ENCODE peak calls at places on chromosome 22, in ten cellular contexts. M is GM06990, S is fibroblast of mammary gland, E is activated B cell treated with CpG ODN at 0.5 μM for 24 hours, K is lung, X is HFF-Myc, T is GM13976, D is fibroblast of pulmonary artery, Y is type B pancreatic cell, I is OCI-LY7. G is an unnamed sample.
A peak's percentile ranks its signal among the peaks of the same experiment; 100 is the strongest.

GRCh38 chr22:43090130-43090789 is 1.1 kb upstream of the TTLL1 start:
- DNase-seq in M (peak; percentile 38), X (peak; percentile 89), Y (no peak), T (peak; percentile 83), E (no peak), D (peak; percentile 84), I (peak; percentile 87), S (peak; percentile 93), K (peak; percentile 48), G (peak; percentile 87)

GRCh38 chr22:33247758-33248157 is 189.6 kb upstream of the SYN3 start:
- DNase-seq in K (no peak), Y (no peak), X (no peak), E (no peak), T (peak; percentile 52), M (peak; percentile 48), S (peak; percentile 42), I (no peak), D (peak; percentile 70), G (peak; percentile 57)

GRCh38 chr22:41123151-41123550 is 30.8 kb downstream of the EP300 start:
- DNase-seq in Y (no peak), X (no peak), T (no peak), I (no peak), D (peak; percentile 31), E (no peak), K (no peak), S (no peak), M (no peak), G (no peak)

GRCh38 chr22:40271440-40271839 is 74.9 kb upstream of the ADSL start:
- DNase-seq in X (no peak), S (no peak), K (no peak), D (no peak), T (no peak), Y (no peak), M (no peak), I (no peak), E (no peak), G (no peak)

GRCh38 chr22:47168900-47169800 is 406.7 kb downstream of the TBC1D22A start:
- DNase-seq in Y (peak; percentile 64), D (peak; percentile 17), X (no peak), M (peak; percentile 1), K (no peak), E (no peak), I (no peak), S (peak; percentile 20), T (no peak), G (no peak)

GRCh38 chr22:40348025-40348658 is 1.8 kb downstream of the ADSL start:
- DNase-seq in I (peak; percentile 71), M (no peak), T (peak; percentile 80), D (peak; percentile 75), E (peak; percentile 25), K (no peak), X (no peak), Y (no peak), S (peak; percentile 73), G (peak; percentile 76)

GRCh38 chr22:23756891-23757290 is 2.7 kb upstream of the VPREB3 start:
- DNase-seq in Y (no peak), I (peak; percentile 39), S (no peak), X (no peak), M (no peak), E (no peak), D (no peak), T (no peak), K (no peak), G (no peak)

GRCh38 chr22:35854334-35854733 is 136.7 kb downstream of the APOL5 start:
- DNase-seq in M (no peak), S (no peak), E (no peak), Y (no peak), K (no peak), X (no peak), D (no peak), I (no peak), T (no peak), G (no peak)

GRCh38 chr22:40007826-40008710 is 13.3 kb downstream of the FAM83F start:
- DNase-seq in K (peak; percentile 42), M (no peak), T (no peak), S (no peak), X (no peak), I (no peak), D (no peak), Y (no peak), E (no peak), G (no peak)

GRCh38 chr22:25139062-25139461 is 60.6 kb upstream of the CRYBB3 start:
- DNase-seq in X (no peak), K (no peak), E (no peak), M (no peak), T (no peak), D (peak; percentile 62), Y (no peak), S (no peak), I (no peak), G (no peak)

GRCh38 chr22:30830907-30831306 is 136.2 kb downstream of the OSBP2 start:
- DNase-seq in X (peak; percentile 42), M (no peak), K (no peak), S (peak; percentile 87), T (no peak), E (no peak), Y (no peak), I (no peak), D (peak; percentile 96), G (peak; percentile 2)

DNA sequence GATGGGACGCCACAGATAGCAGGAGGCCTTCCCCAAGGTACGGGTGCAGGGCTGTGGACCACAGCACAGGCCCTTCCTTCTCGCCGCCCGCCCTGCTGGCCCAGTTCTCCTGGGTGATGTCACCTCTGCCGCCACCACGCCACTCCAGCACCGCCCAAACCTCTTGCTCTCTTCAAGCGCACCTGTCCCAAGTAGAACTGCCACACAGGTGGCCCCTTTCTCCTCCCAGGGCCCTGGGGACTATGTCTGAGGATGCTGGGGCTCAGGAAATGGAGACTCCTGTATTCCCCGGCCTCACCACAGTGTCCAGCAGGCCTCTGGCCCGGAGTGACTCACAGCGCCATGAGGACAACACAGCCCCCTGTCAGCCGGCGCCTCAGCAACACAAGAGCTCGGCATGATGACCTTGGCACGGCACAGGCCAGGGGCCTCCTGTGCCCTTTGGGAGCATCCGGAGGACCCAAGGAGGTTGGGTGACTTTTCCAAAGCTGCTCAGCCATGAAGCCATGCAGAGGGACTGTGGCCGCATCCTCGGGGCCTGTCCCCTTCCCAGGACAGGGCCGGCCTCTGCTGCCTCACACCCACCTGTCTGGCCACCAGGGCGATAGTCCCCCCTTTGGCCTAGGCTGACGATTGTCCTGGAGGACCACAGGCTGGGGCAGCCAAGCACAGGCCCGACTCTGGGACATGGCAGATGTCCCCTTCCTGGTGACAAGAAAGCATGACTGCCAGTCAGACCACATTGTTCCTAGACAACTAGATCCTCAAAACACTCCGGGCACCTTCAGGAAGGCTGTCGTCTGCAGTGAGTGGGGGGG is 1023.5 kb downstream of the BRD1 start:
- DNase-seq in K (no peak), D (no peak), T (no peak), E (no peak), I (no peak), Y (no peak), S (no peak), M (no peak), X (no peak), G (no peak)
- TF ChIP-seq CTCF in K (no peak), D (no peak), T (no peak), E (no peak), I (no peak), Y (no peak), S (no peak), M (no peak), X (no peak), G (no peak)

GRCh38 chr22:20175597-20175900 is 24.7 kb upstream of the CCDC188 start:
- DNase-seq in I (no peak), X (peak; percentile 56), E (no peak), S (peak; percentile 15), D (no peak), K (no peak), M (no peak), T (no peak), Y (no peak), G (no peak)
- TF ChIP-seq CTCF in I (no peak), X (peak; percentile 28), E (no peak), S (no peak), D (no peak), K (no peak), M (no peak), T (no peak), Y (no peak), G (no peak)

GRCh38 chr22:22673099-22673498 is 28.7 kb downstream of the GGTLC2 start:
- DNase-seq in D (no peak), X (no peak), S (no peak), T (no peak), K (no peak), E (no peak), I (no peak), M (no peak), Y (no peak), G (no peak)
- TF ChIP-seq CTCF in D (no peak), X (no peak), S (no peak), T (no peak), K (no peak), E (no peak), I (no peak), M (no peak), Y (no peak), G (no peak)

DNA sequence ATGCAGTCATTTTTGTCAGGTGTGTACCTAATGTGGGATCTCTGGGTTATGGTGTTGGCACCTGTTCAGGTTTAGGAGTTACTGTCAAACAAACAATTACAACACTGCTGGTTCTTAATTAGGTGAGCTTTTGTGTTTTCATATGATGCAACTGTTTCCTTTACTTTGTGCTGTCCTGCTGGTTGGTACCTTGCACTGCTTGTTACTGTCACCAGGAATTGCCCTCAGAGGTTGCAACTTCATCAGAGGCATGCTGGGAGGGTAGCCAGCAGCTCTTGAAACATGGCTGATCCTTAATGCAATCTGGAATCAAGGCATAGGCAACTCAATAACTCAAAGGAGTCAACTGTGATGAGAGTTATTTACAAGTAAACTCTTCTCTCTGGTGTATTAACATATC is 400.3 kb downstream of the MIAT start:
- DNase-seq in E (no peak), Y (no peak), M (no peak), D (no peak), K (no peak), X (no peak), T (no peak), S (no peak), I (no peak), G (no peak)
- TF ChIP-seq CTCF in E (no peak), Y (no peak), M (no peak), D (no peak), K (no peak), X (no peak), T (no peak), S (no peak), I (no peak), G (no peak)

DNA sequence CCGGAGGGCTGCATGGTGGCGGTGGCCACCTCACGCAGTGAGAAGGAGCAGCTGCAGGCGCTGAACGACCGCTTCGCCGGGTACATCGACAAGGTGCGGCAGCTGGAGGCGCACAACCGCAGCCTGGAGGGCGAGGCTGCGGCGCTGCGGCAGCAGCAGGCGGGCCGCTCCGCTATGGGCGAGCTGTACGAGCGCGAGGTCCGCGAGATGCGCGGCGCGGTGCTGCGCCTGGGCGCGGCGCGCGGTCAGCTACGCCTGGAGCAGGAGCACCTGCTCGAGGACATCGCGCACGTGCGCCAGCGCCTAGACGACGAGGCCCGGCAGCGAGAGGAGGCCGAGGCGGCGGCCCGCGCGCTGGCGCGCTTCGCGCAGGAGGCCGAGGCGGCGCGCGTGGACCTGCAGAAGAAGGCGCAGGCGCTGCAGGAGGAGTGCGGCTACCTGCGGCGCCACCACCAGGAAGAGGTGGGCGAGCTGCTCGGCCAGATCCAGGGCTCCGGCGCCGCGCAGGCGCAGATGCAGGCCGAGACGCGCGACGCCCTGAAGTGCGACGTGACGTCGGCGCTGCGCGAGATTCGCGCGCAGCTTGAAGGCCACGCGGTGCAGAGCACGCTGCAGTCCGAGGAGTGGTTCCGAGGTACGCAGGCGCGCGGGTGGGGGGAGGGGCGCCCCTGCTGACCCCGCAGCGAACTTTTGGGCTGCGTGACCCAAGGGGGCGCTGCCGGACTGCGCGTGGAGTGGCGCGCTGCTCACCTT is 670 bp downstream of the NEFH start:
- DNase-seq in E (no peak), D (peak; percentile 72), T (no peak), S (peak; percentile 58), K (no peak), X (no peak), I (no peak), Y (no peak), M (peak; percentile 83), G (no peak)
- TF ChIP-seq CTCF in E (no peak), D (no peak), T (no peak), S (no peak), K (no peak), X (peak; percentile 11), I (no peak), Y (peak; percentile 36), M (no peak), G (peak; percentile 10)

G was measured in GM13977.